ENCODE peak calls at places on chromosomes 13 and 19, in ten cellular contexts. V is HuH-7.5, L is heart right ventricle, J is HCEC 1CT, P is AG04450, Q is iris pigment epithelial cell, M is AG09309, T is EL, Z is dorsolateral prefrontal cortex, A is T-helper 17 cell. U is an unnamed sample.

GRCh38 chr13:75766636-75767035 is 130.5 kb downstream of the LMO7 start:
- DNase-seq in V (no peak), L (no peak), J (no peak), P (no peak), Q (no peak), M (no peak), T (no peak), Z (no peak), A (no peak), U (no peak)

GRCh38 chr19:5395996-5396939 is 55.7 kb upstream of the PTPRS start:
- DNase-seq in V (no peak), L (no peak), J (no peak), P (no peak), Q (no peak), M (no peak), T (no peak), Z (no peak), A (no peak), U (no peak)

GRCh38 chr13:97535619-97536018 is 101.7 kb downstream of the RAP2A start:
- DNase-seq in V (no peak), L (no peak), J (peak), P (no peak), Q (peak), M (no peak), T (peak), Z (no peak), A (no peak), U (no peak)

GRCh38 chr19:4267101-4267900 is 11.8 kb upstream of the SHD start:
- DNase-seq in V (peak), L (peak), J (peak), P (no peak), Q (peak), M (no peak), T (peak), Z (peak), A (peak), U (no peak)

GRCh38 chr19:1214862-1215731 is 9.5 kb downstream of the STK11 start:
- DNase-seq in V (no peak), L (peak), J (no peak), P (no peak), Q (no peak), M (no peak), T (peak), Z (peak), A (no peak), U (no peak)

GRCh38 chr13:46804391-46804815 is 7.4 kb upstream of the ESD start:
- DNase-seq in V (no peak), L (no peak), J (peak), P (peak), Q (peak), M (peak), T (peak), Z (no peak), A (no peak), U (peak)

GRCh38 chr13:59374720-59375119 is 789.0 kb downstream of the DIAPH3 start:
- DNase-seq in V (no peak), L (no peak), J (no peak), P (no peak), Q (no peak), M (no peak), T (no peak), Z (no peak), A (no peak), U (no peak)

GRCh38 chr13:48678316-48678715 is 24.6 kb downstream of the CYSLTR2 start:
- DNase-seq in V (no peak), L (no peak), J (no peak), P (no peak), Q (no peak), M (no peak), T (no peak), Z (no peak), A (no peak), U (no peak)

GRCh38 chr13:29568731-29569130 is 26.8 kb downstream of the SLC7A1 start:
- DNase-seq in V (no peak), L (no peak), J (no peak), P (no peak), Q (no peak), M (no peak), T (no peak), Z (no peak), A (no peak), U (no peak)

GRCh38 chr13:101453784-101454201 is 1.3 kb downstream of the ITGBL1 start:
- DNase-seq in V (no peak), L (peak), J (peak), P (no peak), Q (no peak), M (no peak), T (peak), Z (no peak), A (no peak), U (no peak)

GRCh38 chr19:2049741-2050348 is 1.2 kb downstream of the MKNK2 start:
- DNase-seq in V (peak), L (peak), J (peak), P (no peak), Q (peak), M (no peak), T (peak), Z (peak), A (no peak), U (no peak)

GRCh38 chr19:29404015-29404414 is 121.8 kb upstream of the VSTM2B start:
- DNase-seq in V (no peak), L (no peak), J (no peak), P (no peak), Q (no peak), M (no peak), T (no peak), Z (no peak), A (no peak), U (no peak)

GRCh38 chr13:73929287-73929932 is 204.8 kb downstream of the KLF12 start:
- DNase-seq in V (no peak), L (no peak), J (no peak), P (no peak), Q (no peak), M (no peak), T (no peak), Z (no peak), A (no peak), U (no peak)

GRCh38 chr19:35471946-35472345 is 18.3 kb downstream of the KRTDAP start:
- DNase-seq in V (no peak), L (no peak), J (no peak), P (no peak), Q (no peak), M (no peak), T (no peak), Z (no peak), A (no peak), U (no peak)

GRCh38 chr19:56333506-56333905 is 18.9 kb upstream of the ZSCAN5A start:
- DNase-seq in V (peak), L (no peak), J (peak), P (peak), Q (peak), M (peak), T (peak), Z (no peak), A (no peak), U (no peak)

GRCh38 chr13:20991741-20992520 is 69.5 kb downstream of the LATS2 start:
- DNase-seq in V (no peak), L (no peak), J (no peak), P (no peak), Q (no peak), M (no peak), T (no peak), Z (no peak), A (no peak), U (no peak)

GRCh38 chr19:55476100-55476775 is at the start of gene ZNF628:
- DNase-seq in V (peak), L (peak), J (peak), P (peak), Q (peak), M (peak), T (peak), Z (peak), A (peak), U (peak)

GRCh38 chr19:52270266-52270885 is 989 bp downstream of the ZNF766 start:
- DNase-seq in V (no peak), L (no peak), J (peak), P (no peak), Q (peak), M (no peak), T (peak), Z (no peak), A (no peak), U (no peak)

GRCh38 chr13:74270018-74270417 is 135.8 kb upstream of the KLF12 start:
- DNase-seq in V (no peak), L (no peak), J (no peak), P (no peak), Q (no peak), M (no peak), T (no peak), Z (no peak), A (no peak), U (no peak)

GRCh38 chr13:89832827-89833226 is 1514.7 kb upstream of the MIR17HG start:
- DNase-seq in V (no peak), L (no peak), J (no peak), P (no peak), Q (no peak), M (no peak), T (no peak), Z (no peak), A (no peak), U (no peak)